ENCODE peak calls at places on chromosomes 3 and 15, in seven cellular contexts. V is brain microvascular endothelial cell, J is thyroid gland, T is pancreas, Y is left lung, W is body of pancreas, A is tibial artery. H is an unnamed sample.
A peak's percentile ranks its signal among the peaks of the same experiment; 100 is the strongest.

GRCh38 chr3:189258261-189258660 is 86.5 kb downstream of the TPRG1 start:
- DNase-seq in Y (no peak), T (no peak), J (no peak), W (no peak), V (no peak), A (no peak), H (no peak)

GRCh38 chr15:81002254-81003022 is 1.7 kb downstream of the TLNRD1 start:
- DNase-seq in W (no peak), J (no peak), A (no peak), Y (peak; percentile 38), T (peak; percentile 60), V (no peak), H (no peak)

GRCh38 chr3:31166249-31166885 is 271.9 kb upstream of the GADL1 start:
- DNase-seq in A (no peak), J (peak; percentile 52), Y (no peak), V (peak; percentile 85), W (no peak), T (no peak), H (no peak)

GRCh38 chr15:33461671-33462070 is 150.9 kb downstream of the RYR3 start:
- DNase-seq in W (no peak), V (no peak), A (no peak), J (no peak), Y (no peak), T (no peak), H (no peak)

GRCh38 chr3:197216169-197216860 is 82.1 kb downstream of the DLG1 start:
- DNase-seq in T (no peak), W (no peak), A (no peak), Y (no peak), J (no peak), V (peak; percentile 37), H (no peak)

GRCh38 chr3:128607710-128608048 is 42.9 kb downstream of the RPN1 start:
- DNase-seq in V (no peak), W (no peak), J (peak; percentile 25), Y (no peak), A (no peak), T (no peak), H (no peak)

GRCh38 chr15:71411538-71412482 is 296.5 kb downstream of the THSD4 start:
- DNase-seq in J (peak; percentile 52), W (peak; percentile 27), Y (peak; percentile 73), T (no peak), V (peak; percentile 30), A (peak; percentile 52), H (no peak)

GRCh38 chr3:128875556-128876120 is 3.8 kb upstream of the ACAD9 start:
- DNase-seq in Y (peak; percentile 58), V (peak; percentile 28), T (peak; percentile 60), W (peak; percentile 53), A (no peak), J (peak; percentile 39), H (no peak)

GRCh38 chr15:53218996-53219580 is 429.0 kb upstream of the ONECUT1 start:
- DNase-seq in V (no peak), Y (no peak), A (no peak), T (no peak), W (no peak), J (no peak), H (no peak)

GRCh38 chr15:63382966-63383710 is 1.5 kb upstream of the CA12 start:
- DNase-seq in W (no peak), Y (no peak), A (no peak), V (no peak), J (no peak), T (no peak), H (no peak)

GRCh38 chr3:189355481-189356201 is 183.9 kb downstream of the TPRG1 start:
- DNase-seq in A (no peak), Y (no peak), J (peak; percentile 4), W (no peak), V (peak; percentile 62), T (no peak), H (no peak)

DNA sequence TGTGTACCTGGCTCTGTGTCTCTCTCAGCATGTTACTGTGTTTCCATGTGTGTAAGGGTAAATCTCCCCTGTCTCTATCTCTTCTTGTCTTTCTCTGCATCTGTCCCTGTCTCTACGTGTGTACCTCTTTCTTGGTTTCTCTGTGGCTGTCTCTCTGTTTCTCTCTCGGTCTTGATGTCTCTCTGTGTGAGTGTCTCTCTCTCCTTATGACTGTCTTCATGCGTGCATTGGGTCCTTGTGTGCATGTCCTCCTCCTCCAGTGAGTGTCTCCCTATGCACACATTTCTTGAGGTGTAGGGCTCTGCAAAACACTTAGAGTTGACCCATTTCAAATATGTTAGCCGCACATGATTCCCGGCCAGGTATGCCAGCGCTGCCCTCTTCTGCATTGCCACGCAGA is 903.3 kb upstream of the CFAP20DC start:
- DNase-seq in J (no peak), Y (no peak), A (no peak), T (no peak), V (no peak), W (no peak), H (no peak)
- TF ChIP-seq CTCF in J (no peak), Y (no peak), A (no peak), T (no peak), V (no peak), W (no peak), H (no peak)

GRCh38 chr3:157327837-157328236 is 108.8 kb upstream of the PTX3 start:
- DNase-seq in W (no peak), V (no peak), T (no peak), A (no peak), Y (no peak), J (no peak), H (no peak)

GRCh38 chr3:157330206-157330605 is 106.4 kb upstream of the PTX3 start:
- DNase-seq in A (no peak), J (no peak), W (no peak), T (no peak), Y (no peak), V (no peak), H (no peak)

GRCh38 chr3:157329541-157329940 is 107.1 kb upstream of the PTX3 start:
- DNase-seq in V (no peak), W (no peak), J (no peak), T (no peak), Y (no peak), A (no peak), H (no peak)

GRCh38 chr3:157327018-157327417 is 109.6 kb upstream of the PTX3 start:
- DNase-seq in T (no peak), J (no peak), V (no peak), W (no peak), Y (no peak), A (no peak), H (no peak)
- TF ChIP-seq CTCF in T (no peak), J (no peak), V (peak; percentile 21), W (no peak), Y (no peak), A (no peak), H (no peak)

GRCh38 chr15:100650685-100651084 is 48.3 kb downstream of the ASB7 start:
- DNase-seq in T (no peak), Y (no peak), V (no peak), A (no peak), J (no peak), W (no peak), H (no peak)
- TF ChIP-seq CTCF in T (no peak), Y (no peak), V (peak; percentile 10), A (no peak), J (peak; percentile 28), W (no peak), H (no peak)

GRCh38 chr3:151425640-151426336 is 35.1 kb downstream of the IGSF10 start:
- DNase-seq in A (no peak), W (no peak), Y (no peak), T (no peak), J (no peak), V (no peak), H (no peak)
- TF ChIP-seq CTCF in A (no peak), W (no peak), Y (no peak), T (no peak), J (no peak), V (peak; percentile 57), H (peak; percentile 43)

GRCh38 chr3:60622349-60622748 is 628.9 kb downstream of the FHIT start:
- DNase-seq in T (no peak), A (no peak), V (no peak), J (no peak), W (no peak), Y (no peak), H (no peak)
- TF ChIP-seq CTCF in T (no peak), A (no peak), V (no peak), J (no peak), W (no peak), Y (no peak), H (no peak)

GRCh38 chr15:26087395-26087794 is 224.3 kb upstream of the ATP10A start:
- DNase-seq in A (no peak), Y (no peak), J (no peak), W (no peak), T (no peak), V (no peak), H (no peak)

GRCh38 chr15:26082833-26083174 is 219.7 kb upstream of the ATP10A start:
- DNase-seq in J (peak; percentile 5), Y (no peak), T (no peak), V (peak; percentile 9), W (no peak), A (no peak), H (no peak)

GRCh38 chr15:26083457-26084350 is 220.6 kb upstream of the ATP10A start:
- DNase-seq in W (no peak), J (no peak), T (no peak), V (no peak), Y (no peak), A (no peak), H (no peak)

GRCh38 chr15:26081758-26082068 is 218.6 kb upstream of the ATP10A start:
- DNase-seq in W (no peak), V (no peak), A (no peak), J (no peak), T (no peak), Y (no peak), H (no peak)

DNA sequence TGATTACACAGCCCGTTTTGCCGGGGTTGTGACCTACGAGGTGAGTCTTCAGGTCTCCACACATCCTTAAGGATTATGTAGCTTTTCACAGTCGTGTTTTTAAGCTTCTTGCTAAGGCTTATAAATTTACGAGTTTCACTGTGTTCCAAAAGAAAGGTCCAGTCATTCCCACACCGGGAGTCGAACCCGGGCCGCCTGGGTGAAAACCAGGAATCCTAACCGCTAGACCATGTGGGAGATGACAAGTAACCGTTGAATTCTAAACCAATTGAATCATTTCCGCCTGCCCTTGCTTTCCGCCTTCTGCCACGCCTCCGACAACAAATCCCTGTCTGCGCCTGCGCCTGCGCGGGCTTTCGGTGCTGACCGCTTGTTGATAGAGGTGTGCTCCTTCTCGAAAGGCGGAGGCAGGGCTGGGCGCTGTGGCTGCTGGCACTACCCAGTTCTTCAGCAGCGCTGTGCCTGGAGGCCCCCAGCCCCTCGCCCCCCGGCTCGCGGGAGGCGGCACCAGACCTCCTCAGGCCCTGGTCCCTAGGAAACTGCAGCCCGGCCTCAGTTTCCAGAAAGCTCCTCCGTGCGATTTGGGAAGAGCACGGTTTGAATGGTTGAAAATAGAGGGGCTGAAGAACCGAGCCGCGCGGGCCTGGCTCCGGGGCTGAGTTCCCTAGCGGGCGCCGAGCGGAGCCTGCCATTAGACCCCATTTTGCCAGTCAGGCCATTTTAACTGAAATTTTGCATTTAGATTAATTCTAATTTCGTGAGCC is 219.1 kb upstream of the ATP10A start:
- DNase-seq in A (peak; percentile 97), Y (peak; percentile 96), W (peak; percentile 98), J (peak; percentile 98), V (peak; percentile 93), T (peak; percentile 99), H (peak; percentile 99)
- TF ChIP-seq CTCF in A (peak; percentile 12), Y (no peak), W (peak; percentile 15), J (no peak), V (peak; percentile 11), T (no peak), H (no peak)

GRCh38 chr15:90691369-90691768 is 25.8 kb upstream of the BLM start:
- DNase-seq in J (no peak), Y (no peak), A (no peak), T (no peak), V (no peak), W (no peak), H (no peak)
- TF ChIP-seq CTCF in J (no peak), Y (no peak), A (no peak), T (no peak), V (peak; percentile 41), W (no peak), H (no peak)

GRCh38 chr3:61381745-61382392 is 130.6 kb upstream of the FHIT start:
- DNase-seq in V (peak; percentile 17), T (no peak), J (no peak), W (peak; percentile 23), A (no peak), Y (no peak), H (no peak)
- TF ChIP-seq CTCF in V (peak; percentile 54), T (peak; percentile 28), J (peak; percentile 67), W (peak; percentile 73), A (peak; percentile 50), Y (peak; percentile 71), H (peak; percentile 15)

H was measured in mesothelial cell of epicardium.